ENCODE peak calls at places on chromosomes 13 and 19, in eight cellular contexts. T, D, Z, W, N, Q, C and U are unnamed samples.

GRCh38 chr13:50366488-50367174 is 351.4 kb downstream of the KCNRG start:
- DNase-seq in T (no peak), D (no peak), Z (no peak), W (no peak), N (no peak), Q (no peak), C (no peak), U (peak)

GRCh38 chr13:33348366-33348765 is 62.8 kb upstream of the STARD13 start:
- DNase-seq in T (no peak), D (no peak), Z (peak), W (no peak), N (no peak), Q (no peak), C (peak), U (peak)

GRCh38 chr19:29867984-29868383 is 56.2 kb downstream of the CCNE1 start:
- DNase-seq in T (no peak), D (no peak), Z (no peak), W (no peak), N (no peak), Q (no peak), C (no peak), U (no peak)

GRCh38 chr13:74316531-74316930 is 182.3 kb upstream of the KLF12 start:
- DNase-seq in T (no peak), D (no peak), Z (no peak), W (no peak), N (no peak), Q (no peak), C (no peak), U (peak)

GRCh38 chr19:14954071-14954655 is 12.9 kb downstream of the OR7C2 start:
- DNase-seq in T (no peak), D (no peak), Z (no peak), W (no peak), N (no peak), Q (no peak), C (no peak), U (no peak)

GRCh38 chr19:14072535-14073231 is at the start of gene MISP3:
- DNase-seq in T (no peak), D (peak), Z (peak), W (peak), N (no peak), Q (no peak), C (peak), U (peak)

GRCh38 chr19:45450042-45450380 is 17.8 kb upstream of the FOSB start:
- DNase-seq in T (peak), D (no peak), Z (no peak), W (no peak), N (no peak), Q (no peak), C (no peak), U (no peak)

GRCh38 chr19:246551-246950 is 44.7 kb downstream of the PLPP2 start:
- DNase-seq in T (no peak), D (no peak), Z (no peak), W (no peak), N (no peak), Q (no peak), C (no peak), U (no peak)

GRCh38 chr13:77062097-77062496 is 35.1 kb upstream of the FBXL3 start:
- DNase-seq in T (no peak), D (no peak), Z (no peak), W (no peak), N (no peak), Q (no peak), C (peak), U (peak)

GRCh38 chr13:112657850-112658445 is 31.9 kb upstream of the ATP11A start:
- DNase-seq in T (no peak), D (no peak), Z (peak), W (no peak), N (no peak), Q (peak), C (peak), U (peak)

GRCh38 chr19:1274852-1275259 is 474 bp upstream of the FAM174C start:
- DNase-seq in T (no peak), D (no peak), Z (no peak), W (no peak), N (no peak), Q (no peak), C (peak), U (no peak)

GRCh38 chr13:114063545-114064515 is 68.6 kb downstream of the RASA3 start:
- DNase-seq in T (no peak), D (peak), Z (peak), W (peak), N (no peak), Q (no peak), C (peak), U (peak)

GRCh38 chr13:47175172-47175806 is 278.4 kb upstream of the HTR2A start:
- DNase-seq in T (no peak), D (no peak), Z (peak), W (no peak), N (no peak), Q (peak), C (peak), U (peak)